ENCODE peak calls at places on chromosomes 12 and 14, in eight cellular contexts. E is activated effector memory CD4-positive, alpha-beta T cell treated with Interleukin-2 at 50 U/mL for 16 hours; T is heart right ventricle; K is HTR-8/SVneo; B is DMS153; C is GM19239; R is HS-27A; O is nephron progenitor cell. L is an unnamed sample.

GRCh38 chr12:6954754-6955461 is 3.8 kb downstream of the PTPN6 start:
- DNase-seq in C (no peak), K (no peak), R (no peak), O (no peak), B (no peak), E (no peak), T (no peak), L (peak; percentile 6)

GRCh38 chr12:60231301-60231700 is 635.5 kb downstream of the SLC16A7 start:
- DNase-seq in C (no peak), B (no peak), K (no peak), R (no peak), T (no peak), O (no peak), E (no peak), L (no peak)

GRCh38 chr14:52153939-52154338 is 85.1 kb upstream of the NID2 start:
- DNase-seq in T (no peak), E (no peak), C (no peak), O (no peak), K (no peak), B (no peak), R (no peak), L (no peak)

GRCh38 chr14:100950024-100950423 is 46.5 kb upstream of the RTL1 start:
- DNase-seq in K (no peak), O (no peak), E (no peak), T (no peak), R (no peak), B (no peak), C (no peak), L (no peak)

GRCh38 chr14:96384053-96384452 is 7.9 kb upstream of the AK7 start:
- DNase-seq in E (no peak), K (no peak), B (no peak), C (no peak), R (no peak), O (no peak), T (no peak), L (no peak)

GRCh38 chr12:59158066-59158465 is 237.8 kb upstream of the LRIG3 start:
- DNase-seq in C (no peak), K (no peak), B (no peak), E (no peak), T (no peak), R (no peak), O (no peak), L (no peak)

GRCh38 chr12:32034045-32034444 is 72.6 kb upstream of the BICD1 start:
- DNase-seq in O (peak; percentile 20), T (no peak), R (no peak), K (no peak), B (no peak), E (no peak), C (no peak), L (no peak)

GRCh38 chr12:111193511-111193910 is 175.4 kb downstream of the PHETA1 start:
- DNase-seq in T (no peak), R (no peak), E (no peak), K (no peak), B (no peak), C (no peak), O (no peak), L (no peak)

GRCh38 chr12:100688451-100688864 is 106.1 kb upstream of the ANO4 start:
- DNase-seq in B (no peak), O (no peak), K (no peak), T (no peak), R (no peak), E (no peak), C (no peak), L (no peak)

GRCh38 chr14:32657081-32657480 is 281.6 kb upstream of the NPAS3 start:
- DNase-seq in T (peak; percentile 22), K (no peak), R (no peak), O (no peak), C (no peak), E (no peak), B (no peak), L (no peak)

L was measured in left ventricle myocardium inferior.